ENCODE peak calls at places on chromosome 21, in eight cellular contexts. L is transverse colon, P is A549, F is tibial nerve, W is sigmoid colon, T is esophagus muscularis mucosa, X is K562, N is GM12878. O is an unnamed sample.

GRCh38 chr21:33587792-33588484 is 546 bp downstream of the DONSON start:
- DNase-seq in L (peak; percentile 41), P (peak; percentile 23), F (no peak), W (peak; percentile 74), T (no peak), X (peak; percentile 63), N (no peak), O (peak; percentile 54)

GRCh38 chr21:21921410-21922232 is 923.4 kb downstream of the NCAM2 start:
- DNase-seq in L (no peak), P (peak; percentile 3), F (no peak), W (no peak), T (no peak), X (peak; percentile 13), N (no peak), O (no peak)

GRCh38 chr21:36193200-36193599 is 36.6 kb downstream of the DOP1B start:
- DNase-seq in L (no peak), P (no peak), F (no peak), W (no peak), T (no peak), X (no peak), N (no peak), O (no peak)

GRCh38 chr21:40337981-40338380 is 470.7 kb downstream of the PCP4 start:
- DNase-seq in L (no peak), P (no peak), F (no peak), W (no peak), T (no peak), X (no peak), N (no peak), O (no peak)

GRCh38 chr21:44029460-44030087 is 17.5 kb downstream of the TRAPPC10 start:
- DNase-seq in L (no peak), P (no peak), F (no peak), W (no peak), T (no peak), X (no peak), N (no peak), O (no peak)

GRCh38 chr21:32336711-32337110 is 38.1 kb downstream of the MRAP start:
- DNase-seq in L (no peak), P (no peak), F (no peak), W (no peak), T (no peak), X (no peak), N (no peak), O (no peak)

GRCh38 chr21:36422279-36423098 is 37.3 kb downstream of the CHAF1B start:
- DNase-seq in L (peak; percentile 63), P (peak; percentile 71), F (no peak), W (no peak), T (no peak), X (peak; percentile 90), N (no peak), O (no peak)

GRCh38 chr21:15788847-15789548 is 59.2 kb downstream of the USP25 start:
- DNase-seq in L (no peak), P (no peak), F (no peak), W (no peak), T (no peak), X (no peak), N (no peak), O (no peak)

GRCh38 chr21:45018131-45019075 is 56.0 kb upstream of the ADARB1 start:
- DNase-seq in L (peak; percentile 9), P (no peak), F (no peak), W (peak; percentile 66), T (no peak), X (peak; percentile 75), N (no peak), O (peak; percentile 33)

GRCh38 chr21:45004059-45004422 is 64.2 kb downstream of the SLX9 start:
- DNase-seq in L (peak; percentile 2), P (no peak), F (no peak), W (no peak), T (no peak), X (no peak), N (no peak), O (no peak)

GRCh38 chr21:43190544-43191340 is 21.9 kb downstream of the CRYAA start:
- DNase-seq in L (no peak), P (no peak), F (peak; percentile 11), W (peak; percentile 45), T (no peak), X (no peak), N (no peak), O (no peak)

GRCh38 chr21:42850866-42851391 is 28.4 kb downstream of the WDR4 start:
- DNase-seq in L (no peak), P (peak; percentile 36), F (no peak), W (no peak), T (no peak), X (peak; percentile 64), N (no peak), O (no peak)

DNA sequence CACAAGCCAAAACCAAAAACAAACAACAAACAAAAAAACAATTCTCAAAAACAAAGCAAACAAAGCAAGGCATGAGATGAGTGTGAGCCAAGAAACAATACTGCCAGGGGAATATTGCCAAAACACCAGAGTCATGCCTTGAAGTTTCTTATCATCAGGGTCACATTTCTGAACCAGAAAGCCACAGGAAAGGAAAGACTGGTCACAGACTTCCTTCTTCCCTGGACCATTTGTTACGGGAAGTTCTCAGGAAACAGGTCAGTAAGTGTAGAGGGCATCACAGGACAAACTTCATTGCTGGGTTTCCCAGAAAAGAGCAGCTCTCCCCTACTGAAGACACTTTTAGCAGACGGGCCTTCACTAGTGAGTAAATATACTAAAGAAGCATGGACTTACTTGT is 191.2 kb downstream of the GABPA start:
- DNase-seq in L (no peak), P (no peak), F (no peak), W (no peak), T (no peak), X (no peak), N (no peak), O (no peak)
- TF ChIP-seq EP300 in L (peak; percentile 71), P (no peak), F (peak; percentile 92), W (peak; percentile 72), T (peak; percentile 74), X (no peak), N (no peak), O (peak; percentile 77)

GRCh38 chr21:20790113-20790512 is 208.1 kb upstream of the NCAM2 start:
- DNase-seq in L (no peak), P (no peak), F (no peak), W (no peak), T (no peak), X (no peak), N (no peak), O (no peak)

DNA sequence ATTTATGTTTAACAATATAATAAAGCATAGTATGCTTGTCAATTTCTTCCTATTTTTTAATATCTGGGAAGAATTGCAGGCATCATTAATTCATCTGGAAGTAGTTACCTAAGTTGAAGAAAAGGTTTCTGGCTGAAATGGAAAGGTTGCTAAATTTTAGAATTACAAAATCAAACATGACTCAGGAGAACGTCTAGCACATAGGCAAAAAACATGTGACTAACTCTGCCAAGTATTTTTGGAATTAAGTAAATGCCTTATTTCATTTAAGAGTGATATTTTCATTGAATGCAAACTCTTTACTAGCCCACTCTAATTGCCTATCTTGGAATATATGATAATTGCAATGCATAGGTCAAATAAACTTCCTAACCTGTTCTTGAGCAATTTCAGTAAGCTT is 208.5 kb upstream of the NCAM2 start:
- DNase-seq in L (no peak), P (no peak), F (no peak), W (no peak), T (no peak), X (no peak), N (no peak), O (no peak)
- H3K4me3 ChIP-seq in L (no peak overlapping the region), P (no peak overlapping the region), F (no peak overlapping the region), W (no peak overlapping the region), T (no peak overlapping the region), X (no peak overlapping the region), N (no peak overlapping the region), O (no peak overlapping the region)

DNA sequence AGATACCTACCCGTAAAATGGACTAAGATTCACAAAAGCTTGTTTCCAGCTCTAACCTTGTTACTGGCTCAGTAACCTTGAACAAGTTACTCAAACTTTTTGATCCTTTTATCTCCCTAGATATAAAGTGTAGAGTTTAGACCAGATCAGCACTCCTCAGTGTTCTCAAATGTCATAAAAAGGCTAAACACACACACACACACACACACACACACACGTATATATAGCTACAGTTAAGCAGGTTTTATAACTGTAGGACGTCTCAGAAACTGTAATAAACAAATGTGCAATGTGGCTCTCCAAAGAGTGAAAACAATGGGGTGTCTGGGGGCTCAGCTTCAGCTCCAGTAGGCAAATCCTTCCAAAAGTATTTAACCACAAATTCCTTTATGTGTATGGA is 34.0 kb downstream of the KCNJ15 start:
- DNase-seq in L (no peak), P (no peak), F (no peak), W (no peak), T (no peak), X (no peak), N (no peak), O (no peak)
- H3K4me1 ChIP-seq in L (peaks cover 15% of the 10 kb centered on the region), P (peaks cover 38% of the 10 kb centered on the region), F (no peaks in the 10 kb centered on the region), W (no peaks in the 10 kb centered on the region), T (no peaks in the 10 kb centered on the region), X (peaks cover 4% of the 10 kb centered on the region), N (no peaks in the 10 kb centered on the region), O (no peaks in the 10 kb centered on the region)

DNA sequence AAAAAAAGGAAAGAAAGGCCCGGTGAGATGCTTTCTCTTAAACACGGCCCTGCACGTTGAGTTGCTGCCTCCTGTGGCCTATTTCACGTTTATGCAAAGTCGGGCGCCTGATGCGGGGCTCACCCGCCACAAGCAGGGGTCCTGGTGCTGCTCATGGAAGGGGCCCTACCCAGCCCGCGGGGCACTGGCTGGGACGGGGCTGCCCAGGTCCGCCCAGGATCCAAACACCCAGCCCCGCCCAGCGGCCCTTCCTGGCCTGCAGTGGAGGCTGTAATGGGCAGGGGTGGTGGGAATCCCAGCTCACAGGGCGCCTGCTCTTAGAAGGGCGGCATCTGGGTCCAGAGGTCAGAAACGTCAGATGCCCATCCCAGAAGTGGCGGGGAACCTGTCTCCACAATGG is 1.6 kb downstream of the COL6A2 start:
- DNase-seq in L (peak; percentile 45), P (no peak), F (peak; percentile 13), W (peak; percentile 85), T (peak; percentile 91), X (peak; percentile 11), N (no peak), O (peak; percentile 56)
- TF ChIP-seq EP300 in L (no peak), P (no peak), F (no peak), W (no peak), T (no peak), X (no peak), N (no peak), O (no peak)

DNA sequence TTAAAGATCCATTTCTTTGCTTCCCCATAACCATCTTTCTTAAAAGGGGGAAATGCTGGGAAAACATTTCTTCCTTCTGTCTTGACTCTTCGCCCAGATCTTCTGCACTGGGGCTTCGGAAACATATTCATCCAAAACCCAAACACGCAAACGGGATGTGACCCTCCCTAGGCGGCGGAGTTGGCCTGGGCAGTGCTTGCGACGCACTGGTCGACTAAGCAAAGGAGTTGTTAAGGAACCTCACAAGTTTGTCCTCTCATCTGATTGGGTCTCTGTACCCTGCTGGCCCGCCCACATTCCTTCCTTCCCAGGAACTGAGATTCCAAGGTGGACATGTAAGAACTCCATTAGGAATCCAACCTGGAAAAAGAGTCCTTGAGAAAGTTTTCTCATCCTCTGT is 2.5 kb downstream of the ADAMTS5 start:
- DNase-seq in L (peak; percentile 35), P (no peak), F (peak; percentile 15), W (peak; percentile 92), T (no peak), X (no peak), N (no peak), O (peak; percentile 85)
- H3K4me3 ChIP-seq in L (peak overlapping the region; percentile 45), P (no peak overlapping the region), F (no peak overlapping the region), W (peak overlapping the region; percentile 56), T (peak overlapping the region; percentile 76), X (no peak overlapping the region), N (no peak overlapping the region), O (peak overlapping the region; percentile 67)

O was measured in ovary.